ENCODE peak calls at places on chromosomes 3 and 15, in nine cellular contexts. E is lower leg skin; F is cardiac muscle cell; Q is esophagus muscularis mucosa; K is CD4-positive, alpha-beta T cell; M is fibroblast of the aortic adventitia; U is fibroblast of mammary gland; A is HL-60; T is AG09319. H is an unnamed sample.

GRCh38 chr3:60610441-60611112 is 640.7 kb downstream of the FHIT start:
- DNase-seq in F (no peak), Q (peak), M (peak), A (no peak), K (no peak), T (peak), E (peak), U (peak), H (no peak)

GRCh38 chr3:43473228-43473627 is 148.6 kb downstream of the ANO10 start:
- DNase-seq in U (no peak), A (no peak), E (no peak), T (no peak), M (no peak), F (no peak), K (no peak), Q (no peak), H (no peak)

GRCh38 chr3:75768303-75769017 is 16.9 kb downstream of the ZNF717 start:
- DNase-seq in T (no peak), E (no peak), M (no peak), F (no peak), Q (no peak), U (no peak), A (no peak), K (no peak), H (no peak)

GRCh38 chr3:19226516-19226915 is 78.2 kb downstream of the KCNH8 start:
- DNase-seq in M (no peak), E (no peak), A (no peak), Q (no peak), U (no peak), T (no peak), K (no peak), F (no peak), H (no peak)

GRCh38 chr3:107068980-107069379 is 308.3 kb upstream of the CCDC54 start:
- DNase-seq in K (no peak), Q (no peak), U (peak), E (no peak), M (peak), F (no peak), A (no peak), T (peak), H (no peak)

GRCh38 chr3:70744536-70744935 is 432.1 kb upstream of the MDFIC2 start:
- DNase-seq in M (peak), Q (no peak), K (no peak), F (no peak), E (no peak), U (no peak), A (no peak), T (no peak), H (no peak)

GRCh38 chr3:45682786-45683185 is 6.4 kb upstream of the SACM1L start:
- DNase-seq in T (no peak), F (no peak), Q (peak), M (no peak), K (no peak), E (no peak), A (no peak), U (no peak), H (no peak)

GRCh38 chr15:83062768-83063180 is 4.3 kb downstream of the BTBD1 start:
- DNase-seq in Q (no peak), F (no peak), U (no peak), A (peak), K (no peak), E (no peak), M (no peak), T (no peak), H (no peak)

DNA sequence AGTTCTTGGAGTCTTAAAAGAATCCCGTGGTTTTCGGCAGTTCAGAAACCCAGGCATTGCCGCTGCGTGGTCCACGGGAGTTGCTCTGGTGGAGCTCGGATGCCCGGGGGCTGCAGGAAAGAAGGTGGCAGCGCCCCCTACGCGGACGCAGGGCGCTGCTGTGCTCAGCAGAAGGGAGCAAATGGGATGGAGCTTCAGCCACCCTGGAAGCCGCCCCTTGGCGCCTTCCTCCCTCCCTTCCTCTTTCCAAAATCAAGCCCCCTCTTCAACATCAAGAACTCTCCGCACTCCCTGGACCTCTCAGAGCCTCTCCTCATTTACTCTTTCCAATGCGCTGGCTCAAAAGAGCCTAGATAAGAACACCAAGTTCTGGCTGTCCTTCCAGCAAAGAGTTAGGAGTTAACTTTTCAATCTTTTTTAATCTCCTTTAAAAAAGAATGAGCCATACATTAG is 880 bp upstream of the CHRNA7 start:
- DNase-seq in K (no peak), Q (no peak), T (no peak), M (no peak), F (peak), E (no peak), A (no peak), U (no peak), H (no peak)
- TF ChIP-seq CTCF in K (no peak), Q (peak), T (peak), M (no peak), F (peak), E (no peak), A (no peak), U (no peak), H (no peak)

GRCh38 chr15:68315495-68316007 is 38.0 kb downstream of the FEM1B start:
- DNase-seq in U (no peak), T (no peak), E (no peak), A (no peak), K (no peak), Q (no peak), M (peak), F (no peak), H (peak)

GRCh38 chr15:68314563-68314962 is 37.0 kb downstream of the FEM1B start:
- DNase-seq in T (no peak), F (no peak), A (no peak), K (no peak), U (no peak), M (no peak), Q (no peak), E (no peak), H (peak)

GRCh38 chr15:68317281-68318007 is 39.9 kb downstream of the FEM1B start:
- DNase-seq in E (no peak), Q (no peak), K (no peak), T (no peak), F (no peak), A (no peak), M (no peak), U (no peak), H (no peak)

GRCh38 chr15:68315035-68315434 is 37.5 kb downstream of the FEM1B start:
- DNase-seq in U (no peak), T (no peak), F (no peak), A (no peak), M (no peak), Q (no peak), E (no peak), K (no peak), H (no peak)

GRCh38 chr15:68316061-68316804 is 38.7 kb downstream of the FEM1B start:
- DNase-seq in U (no peak), T (no peak), K (no peak), F (peak), Q (no peak), M (peak), A (no peak), E (no peak), H (peak)
- TF ChIP-seq CTCF in U (peak), T (peak), K (no peak), F (peak), Q (peak), M (peak), A (no peak), E (no peak), H (no peak)

DNA sequence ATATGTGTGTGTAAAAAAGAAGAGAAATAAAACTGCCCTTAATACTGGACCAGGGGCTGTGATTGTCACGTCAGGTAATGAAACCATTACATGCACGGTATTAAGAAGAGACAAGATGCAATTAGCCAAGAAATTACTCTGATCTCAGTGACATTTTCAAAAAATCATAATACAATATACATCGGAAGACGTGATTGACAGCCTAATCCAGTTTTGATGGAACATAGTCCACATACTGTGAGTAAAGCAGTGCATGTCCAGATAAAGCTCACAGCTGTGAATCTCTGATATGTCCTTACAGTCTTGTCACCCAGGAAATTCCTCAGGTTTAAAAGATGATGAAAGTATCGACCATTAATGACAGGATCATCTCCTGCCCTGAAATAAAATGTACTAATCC is 119.6 kb upstream of the TMCO5A start:
- DNase-seq in K (no peak), T (no peak), E (no peak), M (no peak), A (no peak), Q (no peak), F (no peak), U (no peak), H (no peak)
- TF ChIP-seq CTCF in K (no peak), T (no peak), E (no peak), M (no peak), A (no peak), Q (no peak), F (no peak), U (no peak), H (no peak)

DNA sequence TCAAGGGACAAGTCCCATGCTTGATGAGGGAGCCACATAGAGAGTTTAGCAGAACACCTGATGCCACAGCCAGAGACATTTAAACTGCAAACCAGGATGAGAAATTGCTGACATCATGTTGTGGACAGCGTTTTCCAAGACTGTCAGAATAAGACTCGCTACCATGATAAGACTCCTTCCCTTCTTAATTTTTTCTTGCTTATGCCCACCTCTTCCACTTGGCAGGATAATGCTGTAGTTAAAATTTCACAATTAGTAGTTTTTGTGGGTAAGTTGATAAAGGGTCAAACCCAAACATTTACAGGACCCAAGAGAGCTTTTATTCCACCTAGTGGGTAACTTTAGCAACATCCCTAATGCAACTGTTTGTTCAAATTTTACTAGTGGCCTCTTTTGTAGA is 3.0 kb upstream of the PIAS1 start:
- DNase-seq in A (no peak), K (no peak), Q (no peak), T (no peak), E (no peak), M (no peak), F (no peak), U (no peak), H (no peak)
- TF ChIP-seq CTCF in A (no peak), K (no peak), Q (no peak), T (no peak), E (no peak), M (no peak), F (no peak), U (no peak), H (no peak)